ENCODE peak calls at places on chromosome 21, in seven cellular contexts. One of them, this sample, is unnamed.

GRCh38 chr21:26513212-26513611 is 59.9 kb downstream of the CYYR1 start:
- DNase-seq in M059J: peak; percentile 42
- DNase-seq in NCI-H460: no peak
- DNase-seq in Calu3: no peak
- DNase-seq in naive thymus-derived CD8-positive, alpha-beta T cell: no peak
- DNase-seq in stimulated activated CD4-positive, alpha-beta T cell treated with anti-CD3 and anti-CD28 coated beads, Interleukin-15, amount 100 ng/mL, for 24 hours: no peak
- DNase-seq in upper lobe of right lung: no peak
- DNase-seq in this sample: no peak

GRCh38 chr21:33949516-33950424 is 34.2 kb upstream of the ATP5PO start:
- DNase-seq in upper lobe of right lung: no peak
- DNase-seq in naive thymus-derived CD8-positive, alpha-beta T cell: peak; percentile 39
- DNase-seq in NCI-H460: no peak
- DNase-seq in stimulated activated CD4-positive, alpha-beta T cell treated with anti-CD3 and anti-CD28 coated beads, Interleukin-15, amount 100 ng/mL, for 24 hours: peak; percentile 73
- DNase-seq in M059J: no peak
- DNase-seq in Calu3: no peak
- DNase-seq in this sample: peak; percentile 32

GRCh38 chr21:39082656-39083376 is 100.4 kb downstream of the PSMG1 start:
- DNase-seq in naive thymus-derived CD8-positive, alpha-beta T cell: no peak
- DNase-seq in NCI-H460: no peak
- DNase-seq in stimulated activated CD4-positive, alpha-beta T cell treated with anti-CD3 and anti-CD28 coated beads, Interleukin-15, amount 100 ng/mL, for 24 hours: no peak
- DNase-seq in Calu3: no peak
- DNase-seq in M059J: peak; percentile 12
- DNase-seq in upper lobe of right lung: no peak
- DNase-seq in this sample: peak; percentile 48

GRCh38 chr21:16363563-16363962 is 633.8 kb downstream of the USP25 start:
- DNase-seq in M059J: no peak
- DNase-seq in Calu3: no peak
- DNase-seq in naive thymus-derived CD8-positive, alpha-beta T cell: no peak
- DNase-seq in NCI-H460: no peak
- DNase-seq in stimulated activated CD4-positive, alpha-beta T cell treated with anti-CD3 and anti-CD28 coated beads, Interleukin-15, amount 100 ng/mL, for 24 hours: no peak
- DNase-seq in upper lobe of right lung: no peak
- DNase-seq in this sample: no peak

GRCh38 chr21:34983680-34984086 is 65.4 kb downstream of the RUNX1 start:
- DNase-seq in M059J: peak; percentile 97
- DNase-seq in upper lobe of right lung: no peak
- DNase-seq in NCI-H460: no peak
- DNase-seq in stimulated activated CD4-positive, alpha-beta T cell treated with anti-CD3 and anti-CD28 coated beads, Interleukin-15, amount 100 ng/mL, for 24 hours: peak; percentile 81
- DNase-seq in naive thymus-derived CD8-positive, alpha-beta T cell: no peak
- DNase-seq in Calu3: no peak
- DNase-seq in this sample: no peak

GRCh38 chr21:42724226-42724920 is 71.0 kb downstream of the PDE9A start:
- DNase-seq in NCI-H460: peak; percentile 67
- DNase-seq in upper lobe of right lung: no peak
- DNase-seq in stimulated activated CD4-positive, alpha-beta T cell treated with anti-CD3 and anti-CD28 coated beads, Interleukin-15, amount 100 ng/mL, for 24 hours: no peak
- DNase-seq in M059J: peak; percentile 93
- DNase-seq in Calu3: peak; percentile 80
- DNase-seq in naive thymus-derived CD8-positive, alpha-beta T cell: no peak
- DNase-seq in this sample: peak; percentile 62

GRCh38 chr21:16624468-16625102 is 888.3 kb upstream of the CXADR start:
- DNase-seq in upper lobe of right lung: no peak
- DNase-seq in M059J: no peak
- DNase-seq in NCI-H460: no peak
- DNase-seq in Calu3: no peak
- DNase-seq in stimulated activated CD4-positive, alpha-beta T cell treated with anti-CD3 and anti-CD28 coated beads, Interleukin-15, amount 100 ng/mL, for 24 hours: no peak
- DNase-seq in naive thymus-derived CD8-positive, alpha-beta T cell: no peak
- DNase-seq in this sample: no peak

GRCh38 chr21:33265664-33266049 is 510 bp upstream of the IL10RB start:
- DNase-seq in M059J: peak; percentile 19
- DNase-seq in Calu3: no peak
- DNase-seq in NCI-H460: no peak
- DNase-seq in naive thymus-derived CD8-positive, alpha-beta T cell: no peak
- DNase-seq in stimulated activated CD4-positive, alpha-beta T cell treated with anti-CD3 and anti-CD28 coated beads, Interleukin-15, amount 100 ng/mL, for 24 hours: peak; percentile 32
- DNase-seq in upper lobe of right lung: peak; percentile 85
- DNase-seq in this sample: no peak

GRCh38 chr21:26881504-26882228 is 36.5 kb upstream of the ADAMTS1 start:
- DNase-seq in upper lobe of right lung: no peak
- DNase-seq in M059J: no peak
- DNase-seq in naive thymus-derived CD8-positive, alpha-beta T cell: no peak
- DNase-seq in NCI-H460: no peak
- DNase-seq in stimulated activated CD4-positive, alpha-beta T cell treated with anti-CD3 and anti-CD28 coated beads, Interleukin-15, amount 100 ng/mL, for 24 hours: no peak
- DNase-seq in Calu3: no peak
- DNase-seq in this sample: no peak

GRCh38 chr21:35543746-35544145 is 494.6 kb upstream of the RUNX1 start:
- DNase-seq in NCI-H460: no peak
- DNase-seq in stimulated activated CD4-positive, alpha-beta T cell treated with anti-CD3 and anti-CD28 coated beads, Interleukin-15, amount 100 ng/mL, for 24 hours: no peak
- DNase-seq in M059J: no peak
- DNase-seq in naive thymus-derived CD8-positive, alpha-beta T cell: no peak
- DNase-seq in Calu3: no peak
- DNase-seq in upper lobe of right lung: no peak
- DNase-seq in this sample: no peak

GRCh38 chr21:41342035-41342434 is 19.8 kb upstream of the MX2 start:
- DNase-seq in upper lobe of right lung: no peak
- DNase-seq in NCI-H460: no peak
- DNase-seq in naive thymus-derived CD8-positive, alpha-beta T cell: no peak
- DNase-seq in M059J: no peak
- DNase-seq in stimulated activated CD4-positive, alpha-beta T cell treated with anti-CD3 and anti-CD28 coated beads, Interleukin-15, amount 100 ng/mL, for 24 hours: no peak
- DNase-seq in Calu3: no peak
- DNase-seq in this sample: no peak

GRCh38 chr21:33121715-33122475 is 52.0 kb downstream of the OLIG1 start:
- DNase-seq in naive thymus-derived CD8-positive, alpha-beta T cell: no peak
- DNase-seq in NCI-H460: peak; percentile 5
- DNase-seq in Calu3: no peak
- DNase-seq in stimulated activated CD4-positive, alpha-beta T cell treated with anti-CD3 and anti-CD28 coated beads, Interleukin-15, amount 100 ng/mL, for 24 hours: no peak
- DNase-seq in M059J: peak; percentile 56
- DNase-seq in upper lobe of right lung: no peak
- DNase-seq in this sample: no peak

GRCh38 chr21:42496120-42496838 is at the start of gene RSPH1:
- DNase-seq in stimulated activated CD4-positive, alpha-beta T cell treated with anti-CD3 and anti-CD28 coated beads, Interleukin-15, amount 100 ng/mL, for 24 hours: peak; percentile 100
- DNase-seq in Calu3: peak; percentile 98
- DNase-seq in upper lobe of right lung: peak; percentile 100
- DNase-seq in NCI-H460: peak; percentile 97
- DNase-seq in M059J: peak; percentile 99
- DNase-seq in naive thymus-derived CD8-positive, alpha-beta T cell: peak; percentile 100
- DNase-seq in this sample: peak; percentile 100

GRCh38 chr21:45324430-45325205 is 36.9 kb upstream of the POFUT2 start:
- DNase-seq in NCI-H460: no peak
- DNase-seq in Calu3: no peak
- DNase-seq in stimulated activated CD4-positive, alpha-beta T cell treated with anti-CD3 and anti-CD28 coated beads, Interleukin-15, amount 100 ng/mL, for 24 hours: no peak
- DNase-seq in M059J: peak; percentile 92
- DNase-seq in upper lobe of right lung: peak; percentile 67
- DNase-seq in naive thymus-derived CD8-positive, alpha-beta T cell: no peak
- DNase-seq in this sample: no peak

GRCh38 chr21:41890355-41890754 is 11.2 kb upstream of the PRDM15 start:
- DNase-seq in M059J: no peak
- DNase-seq in stimulated activated CD4-positive, alpha-beta T cell treated with anti-CD3 and anti-CD28 coated beads, Interleukin-15, amount 100 ng/mL, for 24 hours: no peak
- DNase-seq in NCI-H460: no peak
- DNase-seq in naive thymus-derived CD8-positive, alpha-beta T cell: no peak
- DNase-seq in Calu3: no peak
- DNase-seq in upper lobe of right lung: no peak
- DNase-seq in this sample: no peak

GRCh38 chr21:31675960-31676359 is 16.5 kb downstream of the SOD1 start:
- DNase-seq in naive thymus-derived CD8-positive, alpha-beta T cell: no peak
- DNase-seq in Calu3: no peak
- DNase-seq in upper lobe of right lung: no peak
- DNase-seq in stimulated activated CD4-positive, alpha-beta T cell treated with anti-CD3 and anti-CD28 coated beads, Interleukin-15, amount 100 ng/mL, for 24 hours: no peak
- DNase-seq in NCI-H460: no peak
- DNase-seq in M059J: no peak
- DNase-seq in this sample: no peak

GRCh38 chr21:42561742-42562141 is 48.1 kb downstream of the SLC37A1 start:
- DNase-seq in NCI-H460: no peak
- DNase-seq in naive thymus-derived CD8-positive, alpha-beta T cell: no peak
- DNase-seq in upper lobe of right lung: peak; percentile 51
- DNase-seq in Calu3: no peak
- DNase-seq in stimulated activated CD4-positive, alpha-beta T cell treated with anti-CD3 and anti-CD28 coated beads, Interleukin-15, amount 100 ng/mL, for 24 hours: no peak
- DNase-seq in M059J: no peak
- DNase-seq in this sample: peak; percentile 29